ENCODE peak calls at places on chromosomes 2 and 18, in four cellular contexts. Y, O, Q and L are unnamed samples.

GRCh38 chr2:26580751-26581150 is 60.4 kb downstream of the CIB4 start:
- DNase-seq in O (no peak), Q (no peak), Y (no peak), L (no peak)

GRCh38 chr18:45353530-45353929 is 261.7 kb upstream of the SLC14A2 start:
- DNase-seq in Y (no peak), Q (peak), O (no peak), L (no peak)

GRCh38 chr2:134771313-134771801 is 52.6 kb upstream of the TMEM163 start:
- DNase-seq in Q (no peak), O (no peak), Y (no peak), L (no peak)

GRCh38 chr2:151049746-151050145 is 211.9 kb downstream of the RBM43 start:
- DNase-seq in O (no peak), Q (peak), Y (no peak), L (no peak)

GRCh38 chr2:67985586-67985985 is 77.2 kb downstream of the C1D start:
- DNase-seq in O (no peak), Q (no peak), Y (no peak), L (no peak)

GRCh38 chr18:48905541-48905940 is 45.2 kb downstream of the SMAD7 start:
- DNase-seq in Q (no peak), Y (no peak), O (no peak), L (no peak)

GRCh38 chr2:142542431-142542910 is 335.0 kb upstream of the KYNU start:
- DNase-seq in Y (no peak), O (no peak), Q (no peak), L (no peak)

GRCh38 chr18:52367962-52368745 is 28.2 kb downstream of the DCC start:
- DNase-seq in O (no peak), Q (no peak), Y (no peak), L (no peak)

GRCh38 chr2:714005-714741 is 37.0 kb upstream of the TMEM18 start:
- DNase-seq in Y (peak), O (peak), Q (peak), L (peak)

GRCh38 chr18:62710417-62710816 is 4.9 kb upstream of the PHLPP1 start:
- DNase-seq in Q (peak), Y (no peak), O (no peak), L (no peak)

GRCh38 chr2:120204945-120205670 is 18.1 kb downstream of the TMEM185B start:
- DNase-seq in Y (no peak), Q (no peak), O (no peak), L (no peak)

GRCh38 chr2:208399201-208399600 is 7.4 kb upstream of the PTH2R start:
- DNase-seq in O (no peak), Q (no peak), Y (no peak), L (no peak)

GRCh38 chr18:73318732-73319479 is 451.1 kb upstream of the NETO1 start:
- DNase-seq in Y (no peak), Q (peak), O (no peak), L (no peak)

GRCh38 chr2:161237397-161238263 is 70.6 kb upstream of the PSMD14 start:
- DNase-seq in O (peak), Q (peak), Y (no peak), L (peak)

GRCh38 chr2:112547333-112547732 is 5.1 kb downstream of the POLR1B start:
- DNase-seq in Y (no peak), O (no peak), Q (peak), L (no peak)

GRCh38 chr2:3633089-3633981 is 24.7 kb upstream of the ALLC start:
- DNase-seq in O (no peak), Y (no peak), Q (peak), L (no peak)

GRCh38 chr2:8461341-8461740 is 220.5 kb upstream of the ID2 start:
- DNase-seq in O (no peak), Q (no peak), Y (no peak), L (no peak)

GRCh38 chr2:128715360-128715759 is 396.7 kb upstream of the HS6ST1 start:
- DNase-seq in O (no peak), Q (no peak), Y (no peak), L (no peak)

GRCh38 chr2:11237122-11237521 is 81.9 kb downstream of the SLC66A3 start:
- DNase-seq in O (no peak), Y (no peak), Q (no peak), L (no peak)

GRCh38 chr2:216617159-216617815 is 15.9 kb upstream of the IGFBP2 start:
- DNase-seq in Y (no peak), Q (no peak), O (no peak), L (no peak)

GRCh38 chr2:73117441-73117840 is 4.7 kb upstream of the RAB11FIP5 start:
- DNase-seq in Y (no peak), O (no peak), Q (no peak), L (no peak)

DNA sequence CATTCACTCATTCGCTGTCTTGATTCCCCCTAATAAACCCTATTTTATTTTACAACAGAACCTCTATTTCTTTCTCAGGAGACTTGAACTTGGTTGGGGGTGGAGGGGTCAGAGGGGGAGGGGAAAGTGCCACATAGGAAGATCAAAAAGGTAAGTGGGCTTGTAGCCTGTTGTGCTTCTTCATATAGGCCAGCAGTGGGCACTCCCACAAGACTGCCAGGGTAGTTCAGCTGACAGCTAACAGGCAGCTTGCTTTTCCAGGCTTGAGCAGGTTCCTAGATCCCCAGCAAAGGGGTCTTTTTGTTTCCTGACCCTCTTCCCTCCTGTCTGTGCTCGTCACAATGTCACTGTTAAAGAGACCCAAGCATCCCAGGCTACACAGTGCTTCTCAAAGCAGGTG is 829 bp upstream of the KIAA2012 start:
- DNase-seq in Y (no peak), O (no peak), Q (no peak), L (no peak)
- TF ChIP-seq CTCF in Y (peak), O (no peak), Q (no peak), L (no peak)

GRCh38 chr2:30226144-30227032 is 4.9 kb upstream of the LBH start:
- DNase-seq in Q (peak), O (no peak), Y (no peak), L (peak)
- TF ChIP-seq CTCF in Q (no peak), O (no peak), Y (no peak), L (no peak)

DNA sequence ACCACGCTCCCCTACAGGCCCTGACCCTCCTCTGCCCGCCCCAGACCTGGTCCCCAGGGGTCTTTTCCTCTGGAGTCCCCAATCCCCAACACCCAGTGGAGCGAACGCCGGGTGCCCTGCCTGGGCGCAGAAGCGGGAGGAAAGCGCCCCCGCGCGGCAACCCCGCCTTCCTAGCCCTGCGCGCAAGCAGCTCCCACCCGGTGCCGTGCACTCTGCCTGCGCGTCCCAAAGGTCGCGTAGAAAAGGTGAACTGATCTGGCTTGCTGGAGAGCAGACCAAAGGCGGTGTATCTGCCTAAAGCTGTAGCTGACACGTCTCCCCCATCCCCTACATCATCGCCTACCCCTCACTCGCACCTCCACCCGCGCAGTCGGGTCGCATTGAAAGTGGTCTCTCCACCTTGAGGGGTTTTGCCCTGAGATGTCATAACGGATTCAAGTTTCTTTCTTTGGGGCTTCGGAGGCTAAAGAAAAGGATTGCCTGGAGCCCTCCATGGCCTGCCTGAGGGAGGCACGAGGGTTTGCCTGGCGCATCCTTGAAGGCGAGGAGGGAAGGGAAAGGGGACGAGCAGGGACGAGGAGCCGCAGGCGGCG is 5.7 kb downstream of the GAD1 start:
- DNase-seq in Y (no peak), Q (no peak), O (no peak), L (peak)
- TF ChIP-seq CTCF in Y (no peak), Q (peak), O (peak), L (peak)

GRCh38 chr2:238285653-238286082 is 2.7 kb downstream of the PER2 start:
- DNase-seq in Q (peak), Y (no peak), O (no peak), L (no peak)

GRCh38 chr2:238286095-238286494 is 2.3 kb downstream of the PER2 start:
- DNase-seq in O (no peak), Q (no peak), Y (no peak), L (no peak)

GRCh38 chr2:238286987-238287386 is 1.4 kb downstream of the PER2 start:
- DNase-seq in Y (no peak), O (no peak), Q (peak), L (no peak)

GRCh38 chr2:238287702-238288649 is at the start of gene PER2:
- DNase-seq in Q (peak), O (peak), Y (peak), L (peak)

GRCh38 chr2:238286551-238286950 is 1.9 kb downstream of the PER2 start:
- DNase-seq in Q (peak), O (no peak), Y (no peak), L (no peak)
- TF ChIP-seq CTCF in Q (no peak), O (no peak), Y (no peak), L (no peak)

DNA sequence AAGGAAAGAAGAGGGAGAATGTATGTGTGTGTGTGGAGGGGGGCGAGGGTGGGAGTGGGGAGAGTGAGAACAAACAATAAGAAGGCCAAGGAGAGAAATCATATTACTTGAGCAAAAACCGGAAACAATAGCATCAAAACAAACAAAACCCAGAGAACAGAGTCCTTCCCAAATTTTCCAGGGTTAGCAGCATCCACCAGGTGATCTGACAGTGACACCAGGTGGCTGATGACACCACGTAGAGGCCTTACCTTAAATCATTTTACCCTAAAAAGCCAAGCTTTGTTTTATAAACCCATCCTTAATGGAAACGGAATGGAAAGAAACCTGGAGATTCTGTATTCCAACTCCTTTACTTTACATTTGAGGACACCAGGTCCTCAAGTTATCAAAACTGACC is 42.9 kb downstream of the CDCA7 start:
- DNase-seq in O (no peak), Y (peak), Q (no peak), L (no peak)
- TF ChIP-seq CTCF in O (no peak), Y (peak), Q (no peak), L (peak)